ENCODE peak calls at places on chromosomes 3 and 15, in six cellular contexts. R, L, Y, C, Z and Q are unnamed samples.

GRCh38 chr3:78140866-78141658 is 1101.2 kb downstream of the ROBO2 start:
- DNase-seq in C (no peak), R (no peak), Z (peak; percentile 76), L (no peak), Y (no peak), Q (no peak)

GRCh38 chr3:64143399-64144130 is 81.7 kb downstream of the PRICKLE2 start:
- DNase-seq in C (no peak), Y (no peak), L (peak; percentile 75), Z (peak; percentile 75), R (no peak), Q (no peak)

GRCh38 chr3:5002174-5002870 is 23.1 kb downstream of the BHLHE40 start:
- DNase-seq in C (no peak), L (no peak), R (no peak), Y (no peak), Z (no peak), Q (no peak)

GRCh38 chr3:173745952-173746682 is 348.6 kb downstream of the NLGN1 start:
- DNase-seq in Z (peak; percentile 56), L (no peak), Y (no peak), R (no peak), C (no peak), Q (no peak)

GRCh38 chr15:79017953-79018352 is 72.6 kb downstream of the RASGRF1 start:
- DNase-seq in R (peak; percentile 34), Y (no peak), Z (no peak), C (no peak), L (no peak), Q (no peak)

GRCh38 chr3:40915346-40915865 is 283.9 kb upstream of the CTNNB1 start:
- DNase-seq in Y (no peak), Z (no peak), L (no peak), C (no peak), R (no peak), Q (no peak)

GRCh38 chr3:185934726-185935464 is 2.9 kb downstream of the TRA2B start:
- DNase-seq in Y (no peak), C (no peak), R (no peak), L (no peak), Z (peak; percentile 55), Q (no peak)

GRCh38 chr3:128487813-128488635 is 5.0 kb downstream of the GATA2 start:
- DNase-seq in Y (peak; percentile 96), L (peak; percentile 95), R (peak; percentile 94), Z (peak; percentile 87), C (peak; percentile 96), Q (peak; percentile 56)

GRCh38 chr15:25903024-25903581 is 40.0 kb upstream of the ATP10A start:
- DNase-seq in Y (no peak), L (no peak), C (no peak), R (peak; percentile 21), Z (peak; percentile 41), Q (no peak)

GRCh38 chr15:99845009-99845408 is 111.8 kb upstream of the LYSMD4 start:
- DNase-seq in C (no peak), Y (no peak), R (no peak), L (no peak), Z (peak; percentile 1), Q (no peak)

GRCh38 chr15:84600331-84600686 is 500 bp upstream of the ZSCAN2 start:
- DNase-seq in Z (peak; percentile 83), Y (peak; percentile 82), C (peak; percentile 82), L (peak; percentile 95), R (peak; percentile 85), Q (peak; percentile 80)

GRCh38 chr15:84598250-84598649 is 2.6 kb upstream of the ZSCAN2 start:
- DNase-seq in Y (no peak), Z (peak; percentile 24), R (no peak), C (no peak), L (peak; percentile 43), Q (no peak)

GRCh38 chr15:84599906-84600305 is 903 bp upstream of the ZSCAN2 start:
- DNase-seq in L (peak; percentile 59), Z (no peak), Y (no peak), R (no peak), C (no peak), Q (no peak)

GRCh38 chr15:84600687-84601554 is at the start of gene ZSCAN2:
- DNase-seq in C (peak; percentile 96), Z (peak; percentile 91), Y (peak; percentile 94), R (peak; percentile 99), L (peak; percentile 98), Q (peak; percentile 93)

GRCh38 chr15:84598993-84599392 is 1.8 kb upstream of the ZSCAN2 start:
- DNase-seq in C (no peak), L (peak; percentile 76), Z (peak; percentile 66), R (no peak), Y (no peak), Q (no peak)
- H3K4me3 ChIP-seq in C (no peak overlapping the region), L (no peak overlapping the region), Z (no peak overlapping the region), R (no peak overlapping the region), Y (no peak overlapping the region), Q (no peak overlapping the region)

DNA sequence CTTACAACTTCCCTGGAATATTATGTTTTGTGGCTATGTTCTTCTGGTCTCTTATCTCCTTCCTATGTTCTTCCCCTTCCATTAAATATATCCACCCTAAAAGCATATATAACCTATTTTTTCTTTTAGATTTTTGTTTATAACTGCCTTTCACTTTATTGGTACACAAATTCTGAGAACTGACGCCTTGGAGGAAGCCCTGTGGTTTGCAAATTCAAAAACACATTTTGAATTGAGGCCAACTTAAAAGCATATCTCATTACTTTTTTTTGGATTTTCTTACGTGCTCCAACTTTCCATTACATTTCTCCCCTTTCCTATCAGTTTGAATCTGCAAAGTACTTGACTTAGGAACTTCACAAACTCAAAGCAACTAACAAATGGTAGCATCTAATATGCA is 15.3 kb upstream of the COLQ start:
- DNase-seq in C (no peak), Z (no peak), L (no peak), Y (no peak), R (no peak), Q (no peak)
- H3K27ac ChIP-seq in C (no peak overlapping the region), Z (no peak overlapping the region), L (no peak overlapping the region), Y (no peak overlapping the region), R (no peak overlapping the region), Q (no peak overlapping the region)

GRCh38 chr3:43624619-43625305 is 3.0 kb upstream of the ANO10 start:
- DNase-seq in Z (no peak), C (no peak), Y (no peak), R (no peak), L (no peak), Q (no peak)

GRCh38 chr3:43619593-43619992 is 2.2 kb downstream of the ANO10 start:
- DNase-seq in Z (no peak), Y (no peak), C (no peak), R (no peak), L (no peak), Q (no peak)

GRCh38 chr3:43621406-43621973 is 321 bp downstream of the ANO10 start:
- DNase-seq in R (no peak), L (peak; percentile 65), Z (no peak), C (peak; percentile 40), Y (no peak), Q (peak; percentile 9)

GRCh38 chr3:43620953-43621405 is 832 bp downstream of the ANO10 start:
- DNase-seq in R (no peak), C (no peak), Z (peak; percentile 22), Y (no peak), L (no peak), Q (no peak)

DNA sequence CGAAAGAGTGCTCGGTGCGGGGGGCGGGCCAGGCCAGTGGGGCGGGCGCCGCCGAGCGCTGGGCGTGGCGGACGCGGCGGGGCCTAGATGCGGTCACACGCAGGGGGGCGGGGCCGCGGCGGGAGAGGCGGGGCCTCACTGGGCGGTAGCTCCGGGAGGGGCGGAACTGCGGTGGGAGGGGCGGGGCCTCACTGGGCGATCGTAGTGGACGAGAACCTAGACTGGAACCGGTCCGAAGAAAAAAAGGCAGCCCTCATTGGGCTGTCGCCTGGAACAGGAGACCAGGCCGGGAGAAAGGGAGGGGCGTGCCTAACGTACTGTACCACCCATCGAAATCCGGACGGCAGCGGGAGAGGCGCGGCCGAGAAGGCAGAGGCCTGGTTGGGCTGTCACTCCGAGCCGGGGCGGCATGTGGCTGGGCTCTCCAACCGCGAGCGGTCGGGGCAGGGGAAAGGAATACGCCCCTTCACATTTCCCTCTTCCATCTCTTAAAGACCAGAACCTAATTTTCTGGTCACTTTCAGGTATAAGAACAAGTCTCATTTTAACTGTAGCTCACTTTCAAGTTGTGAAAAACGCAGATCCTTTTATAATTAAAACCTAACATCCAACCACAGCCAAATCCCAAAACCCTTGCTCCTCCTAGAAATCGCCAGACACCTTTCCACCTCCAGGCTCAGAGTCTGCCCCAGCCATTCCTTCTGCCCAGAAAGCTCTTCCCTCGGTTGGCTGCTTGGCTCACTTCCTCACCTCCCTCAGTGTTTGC is at the start of gene ANO10:
- DNase-seq in L (peak; percentile 99), R (peak; percentile 100), Z (peak; percentile 99), Y (peak; percentile 99), C (peak; percentile 99), Q (peak; percentile 99)
- TF ChIP-seq POLR2A in L (no peak), R (no peak), Z (no peak), Y (peak; percentile 94), C (peak; percentile 93), Q (peak; percentile 83)

GRCh38 chr3:50265988-50266387 is 3.0 kb upstream of the SEMA3B start:
- DNase-seq in Y (no peak), Z (no peak), R (no peak), C (no peak), L (no peak), Q (no peak)

GRCh38 chr3:50268703-50269451 is at the start of gene SEMA3B:
- DNase-seq in C (peak; percentile 66), R (peak; percentile 84), Z (no peak), L (peak; percentile 95), Y (peak; percentile 64), Q (no peak)

GRCh38 chr3:50268276-50268675 is 671 bp upstream of the SEMA3B start:
- DNase-seq in C (no peak), Z (no peak), Y (no peak), R (no peak), L (no peak), Q (no peak)

GRCh38 chr3:50266808-50267207 is 2.1 kb upstream of the SEMA3B start:
- DNase-seq in L (no peak), C (no peak), Z (no peak), R (no peak), Y (no peak), Q (no peak)

DNA sequence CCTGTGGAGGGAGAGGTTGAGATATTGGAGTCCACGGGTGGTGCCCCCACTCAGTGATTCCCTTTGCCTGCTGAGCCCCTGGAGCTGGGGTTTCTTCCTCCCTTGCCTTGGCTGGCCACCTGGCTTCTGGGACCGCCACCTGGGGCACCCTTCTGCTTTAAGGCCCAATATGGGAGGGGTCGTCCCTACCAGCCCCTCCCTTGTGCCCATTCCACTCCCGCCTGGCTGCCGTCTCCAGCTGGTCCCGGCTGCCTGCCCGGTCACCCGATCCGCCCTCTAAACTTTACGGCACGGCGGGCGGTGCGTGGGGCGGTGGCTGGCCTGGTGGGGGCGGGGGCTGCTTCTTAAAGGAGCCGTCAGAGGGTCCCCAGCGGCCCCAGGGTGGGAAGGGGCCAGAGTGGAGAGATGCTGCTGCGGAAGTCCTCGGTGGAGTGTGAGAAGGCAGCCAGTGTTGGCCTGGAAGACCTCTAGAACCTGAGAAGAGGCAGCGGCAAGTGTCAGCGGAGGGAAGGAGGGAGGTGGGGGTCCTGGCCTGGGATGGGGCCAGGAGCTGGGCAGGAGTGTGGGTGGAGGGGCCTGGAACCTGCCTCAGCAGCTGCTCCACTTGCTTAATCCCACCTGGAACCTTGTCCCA is 1.6 kb upstream of the SEMA3B start:
- DNase-seq in Z (no peak), Y (peak; percentile 71), L (no peak), C (peak; percentile 61), R (peak; percentile 92), Q (peak; percentile 49)
- H3K4me3 ChIP-seq in Z (peak overlapping the region; percentile 53), Y (peak overlapping the region; percentile 44), L (peak overlapping the region; percentile 35), C (peak overlapping the region; percentile 26), R (peak overlapping the region; percentile 41), Q (peak overlapping the region; percentile 51)